ENCODE peak calls at places on chromosomes 4 and X, in eight cellular contexts. Z is BE2C; O is aorta; G is IMR-90; Q is transverse colon; R is HepG2; Y is CD4-positive, CD25-positive, alpha-beta regulatory T cell; X is uterus. C is an unnamed sample. For H3K9me3 and H3K4me1, the result is how much of the 10 kb centered on the place peaks cover.

GRCh38 chr4:89754531-89754930 is 82.4 kb downstream of the SNCA start:
- DNase-seq in Z (no peak), Q (no peak), G (no peak), X (no peak), R (no peak), O (no peak), Y (no peak), C (no peak)

GRCh38 chrX:154599531-154599930 is 14.6 kb downstream of the CTAG1A start:
- DNase-seq in Q (no peak), G (no peak), Y (no peak), X (no peak), O (no peak), Z (no peak), R (no peak), C (no peak)

GRCh38 chrX:125627676-125628075 is 308.0 kb downstream of the TEX13C start:
- DNase-seq in O (no peak), Z (no peak), R (no peak), Q (no peak), X (no peak), Y (no peak), G (no peak), C (no peak)

GRCh38 chrX:30317308-30317707 is 8.1 kb upstream of the NR0B1 start:
- DNase-seq in R (no peak), Y (no peak), O (no peak), X (no peak), Q (no peak), G (no peak), Z (no peak), C (no peak)

GRCh38 chrX:149280011-149280410 is 225.1 kb downstream of the IDS start:
- DNase-seq in X (no peak), Z (no peak), Y (no peak), G (no peak), Q (no peak), O (no peak), R (no peak), C (no peak)

GRCh38 chrX:45479196-45479834 is 278.6 kb upstream of the DIPK2B start:
- DNase-seq in Z (no peak), R (no peak), Q (no peak), O (no peak), X (no peak), Y (no peak), G (peak), C (no peak)

GRCh38 chr4:15906024-15906443 is 32.5 kb downstream of the FGFBP1 start:
- DNase-seq in O (no peak), Q (peak), Z (no peak), X (no peak), R (no peak), G (no peak), Y (no peak), C (no peak)

GRCh38 chr4:8308856-8309771 is 39.6 kb downstream of the HTRA3 start:
- DNase-seq in Z (peak), R (no peak), Y (no peak), O (peak), Q (no peak), G (peak), X (peak), C (no peak)

GRCh38 chr4:149203256-149204001 is 612.2 kb downstream of the IQCM start:
- DNase-seq in X (no peak), R (no peak), G (peak), O (no peak), Z (peak), Y (no peak), Q (no peak), C (no peak)

GRCh38 chr4:55635760-55636621 is at the start of gene NMU:
- DNase-seq in Y (no peak), Q (peak), Z (peak), X (no peak), O (peak), G (no peak), R (peak), C (peak)

GRCh38 chr4:129428454-129428853 is 332.5 kb downstream of the C4orf33 start:
- DNase-seq in Q (no peak), G (no peak), R (no peak), Z (no peak), O (no peak), X (no peak), Y (no peak), C (no peak)

GRCh38 chr4:152185786-152186540 is 349.9 kb downstream of the FBXW7 start:
- DNase-seq in Q (no peak), R (no peak), Y (no peak), G (no peak), Z (no peak), O (no peak), X (no peak), C (no peak)

GRCh38 chr4:73777612-73778011 is 37.2 kb downstream of the CXCL8 start:
- DNase-seq in Y (no peak), O (no peak), Z (no peak), R (no peak), X (no peak), G (peak), Q (no peak), C (no peak)

GRCh38 chr4:98334461-98334860 is 73.3 kb downstream of the RAP1GDS1 start:
- DNase-seq in Y (no peak), X (no peak), Q (no peak), O (no peak), Z (no peak), G (no peak), R (no peak), C (peak)

GRCh38 chrX:10189317-10190268 is 32.8 kb downstream of the CLCN4 start:
- DNase-seq in Z (peak), R (peak), G (peak), Y (peak), X (peak), O (peak), Q (peak), C (peak)

GRCh38 chrX:154714925-154715324 is 36.0 kb downstream of the GAB3 start:
- DNase-seq in G (peak), Q (peak), Y (peak), X (peak), O (no peak), Z (peak), R (peak), C (peak)

GRCh38 chr4:167234388-167234881 is at the start of gene SPOCK3:
- DNase-seq in X (no peak), O (peak), Q (no peak), Y (no peak), Z (peak), G (no peak), R (no peak), C (peak)

GRCh38 chr4:7719354-7720174 is 220.1 kb downstream of the AFAP1 start:
- DNase-seq in X (peak), R (peak), Y (peak), G (no peak), Q (peak), Z (peak), O (peak), C (peak)

GRCh38 chr4:188613976-188614375 is 474.7 kb downstream of the TRIML1 start:
- DNase-seq in O (no peak), G (no peak), X (no peak), Q (no peak), Z (no peak), Y (no peak), R (no peak), C (no peak)

GRCh38 chr4:177441061-177441802 is 1.0 kb downstream of the AGA start:
- DNase-seq in Q (peak), Y (peak), G (peak), Z (peak), R (peak), O (no peak), X (no peak), C (peak)

GRCh38 chrX:39725928-39726619 is 371.7 kb downstream of the BCOR start:
- DNase-seq in O (no peak), R (no peak), X (peak), Z (no peak), G (peak), Q (no peak), Y (no peak), C (no peak)

GRCh38 chrX:130771230-130771629 is 131.8 kb downstream of the ENOX2 start:
- DNase-seq in Y (no peak), Z (no peak), X (no peak), O (no peak), Q (no peak), R (no peak), G (no peak), C (no peak)

DNA sequence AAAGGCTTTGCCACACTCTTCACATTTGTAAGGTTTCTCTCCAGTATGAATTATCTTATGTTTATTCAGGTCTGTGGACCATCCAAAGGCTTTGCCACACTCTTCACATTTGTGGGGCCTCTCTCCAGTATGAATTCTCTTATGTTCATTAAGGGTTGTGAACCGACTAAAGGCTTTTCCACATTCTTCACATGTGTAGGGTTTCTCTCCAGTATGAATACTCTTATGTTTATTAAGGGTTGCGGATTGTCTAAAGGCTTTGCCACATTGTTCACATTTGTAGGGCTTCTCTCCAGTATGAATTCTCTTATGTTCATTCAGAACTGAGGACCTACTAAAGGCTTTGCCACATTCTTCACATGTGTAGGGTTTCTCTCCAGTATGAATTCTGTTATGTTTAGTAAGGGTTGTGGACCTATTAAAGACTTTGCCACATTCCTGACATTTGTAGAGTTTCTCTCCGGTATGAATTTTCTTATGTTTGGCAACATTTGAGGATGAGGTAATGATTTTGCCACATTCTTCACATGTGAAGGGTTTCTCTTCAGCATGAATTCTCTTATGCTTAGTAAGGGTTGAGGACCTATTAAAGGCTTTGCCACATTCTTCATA is 33.7 kb downstream of the ZNF732 start:
- DNase-seq in G (no peak), O (no peak), Q (no peak), R (no peak), X (no peak), Y (no peak), Z (no peak), C (no peak)
- H3K9me3 ChIP-seq in G (under half), O (under half), Q (half or more), R (half or more), X (under half), Y (half or more), Z (under half), C (under half)

GRCh38 chr4:76822294-76822693 is 75.7 kb downstream of the SOWAHB start:
- DNase-seq in Q (no peak), R (no peak), O (no peak), X (peak), G (no peak), Z (no peak), Y (no peak), C (no peak)
- H3K4me1 ChIP-seq in Q (under half), R (under half), O (under half), X (under half), G (under half), Z (under half), Y (under half), C (under half)

DNA sequence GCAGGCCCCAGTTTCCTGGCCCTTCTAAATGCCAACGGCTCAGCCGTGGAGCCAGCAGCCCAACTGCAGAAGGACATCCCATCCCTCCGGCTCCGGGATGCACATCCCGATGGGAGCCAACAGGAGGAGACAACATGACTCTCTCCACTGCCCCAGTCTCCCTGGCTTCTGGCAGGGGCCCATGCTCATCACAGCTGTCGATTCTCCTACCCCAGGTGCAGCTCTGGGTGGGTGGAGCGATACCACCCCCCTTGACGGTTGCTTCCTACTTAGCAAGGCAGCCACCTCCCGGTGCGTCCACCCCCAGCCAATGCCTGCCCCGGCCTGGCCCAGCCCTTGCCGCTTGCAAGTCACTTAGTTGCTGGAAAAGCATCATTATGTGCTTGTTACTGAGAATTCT is 19.5 kb downstream of the ZNF275 start:
- DNase-seq in Q (no peak), G (no peak), O (no peak), Y (no peak), R (no peak), X (no peak), Z (peak), C (no peak)
- H3K9me3 ChIP-seq in Q (under half), G (under half), O (under half), Y (under half), R (under half), X (under half), Z (under half), C (under half)

GRCh38 chrX:1464282-1465131 is 11.8 kb upstream of the ASMTL start:
- DNase-seq in R (no peak), Q (no peak), X (no peak), Y (no peak), Z (no peak), G (no peak), O (no peak), C (no peak)

GRCh38 chrX:1463581-1464281 is 11.0 kb upstream of the ASMTL start:
- DNase-seq in G (no peak), X (no peak), Q (no peak), Y (no peak), Z (no peak), O (no peak), R (no peak), C (no peak)

GRCh38 chrX:1462110-1462509 is 9.4 kb upstream of the ASMTL start:
- DNase-seq in O (no peak), Q (no peak), X (no peak), G (no peak), Y (no peak), Z (no peak), R (no peak), C (no peak)

GRCh38 chrX:1465261-1466231 is 12.8 kb upstream of the ASMTL start:
- DNase-seq in Z (no peak), O (no peak), R (no peak), G (no peak), X (no peak), Q (no peak), Y (no peak), C (no peak)

GRCh38 chrX:1462596-1463251 is 10.0 kb upstream of the ASMTL start:
- DNase-seq in Z (no peak), O (no peak), Y (peak), X (no peak), R (no peak), Q (no peak), G (peak), C (no peak)
- H3K4me1 ChIP-seq in Z (under half), O (under half), Y (under half), X (under half), R (under half), Q (under half), G (under half), C (under half)

GRCh38 chrX:47992669-47993068 is 11.1 kb downstream of the ZNF182 start:
- DNase-seq in Z (no peak), X (no peak), R (no peak), Q (no peak), Y (no peak), G (no peak), O (no peak), C (no peak)
- H3K9me3 ChIP-seq in Z (under half), X (under half), R (under half), Q (under half), Y (under half), G (under half), O (under half), C (under half)

GRCh38 chrX:19182785-19183184 is 60.5 kb upstream of the ADGRG2 start:
- DNase-seq in R (no peak), Z (no peak), X (no peak), G (no peak), Q (no peak), O (no peak), Y (no peak), C (no peak)

GRCh38 chrX:19188566-19188965 is 66.3 kb upstream of the ADGRG2 start:
- DNase-seq in Y (no peak), X (no peak), Q (no peak), Z (no peak), O (no peak), R (no peak), G (no peak), C (no peak)

GRCh38 chrX:19178402-19178801 is 56.1 kb upstream of the ADGRG2 start:
- DNase-seq in G (no peak), Y (no peak), Z (no peak), X (no peak), O (no peak), Q (no peak), R (no peak), C (no peak)

GRCh38 chrX:19179389-19179788 is 57.1 kb upstream of the ADGRG2 start:
- DNase-seq in G (no peak), Z (no peak), O (no peak), Y (no peak), Q (no peak), X (no peak), R (no peak), C (no peak)

GRCh38 chrX:19183777-19184485 is 61.7 kb upstream of the ADGRG2 start:
- DNase-seq in Q (no peak), Y (no peak), X (no peak), O (no peak), R (no peak), Z (no peak), G (no peak), C (no peak)
- H3K4me1 ChIP-seq in Q (under half), Y (under half), X (under half), O (under half), R (under half), Z (under half), G (under half), C (under half)

DNA sequence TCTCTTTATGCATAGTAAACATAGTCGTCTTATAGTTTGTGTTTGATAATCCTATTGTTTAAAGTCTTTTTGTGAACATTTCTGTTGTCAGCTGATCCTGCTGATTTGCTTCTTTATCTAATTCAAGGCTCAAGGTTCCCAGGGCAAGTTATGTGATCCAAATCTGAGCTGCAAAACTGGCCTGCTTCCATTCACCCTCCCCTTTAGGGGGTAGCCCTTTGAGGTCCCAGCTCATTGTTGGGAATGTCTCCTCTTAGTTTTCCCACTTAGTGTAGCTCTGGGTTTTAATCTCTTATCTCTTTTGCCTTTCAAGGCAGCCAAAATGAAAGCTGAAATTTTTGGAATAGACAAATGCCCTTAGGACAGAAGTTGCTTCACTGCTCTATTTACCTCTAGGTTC is 40.2 kb upstream of the MAGED1 start:
- DNase-seq in R (no peak), X (no peak), G (no peak), Q (no peak), Y (no peak), O (no peak), Z (no peak), C (peak)
- H3K9me3 ChIP-seq in R (under half), X (under half), G (under half), Q (under half), Y (under half), O (under half), Z (under half), C (under half)